ENCODE peak calls at places on chromosome 17, in six cellular contexts. U is OCI-LY7, V is ascending aorta, E is Panc1, I is neural crest cell, M is MM.1S. S is an unnamed sample.

GRCh38 chr17:55845385-55845784 is 94.5 kb downstream of the PCTP start:
- DNase-seq in U (no peak), V (no peak), E (no peak), I (peak), M (no peak), S (no peak)

GRCh38 chr17:29390856-29391631 is 881 bp downstream of the TAOK1 start:
- DNase-seq in U (peak), V (no peak), E (no peak), I (peak), M (no peak), S (peak)

GRCh38 chr17:19948100-19948943 is 29.3 kb downstream of the AKAP10 start:
- DNase-seq in U (no peak), V (no peak), E (no peak), I (no peak), M (no peak), S (no peak)

GRCh38 chr17:28145348-28145747 is 102.9 kb downstream of the NLK start:
- DNase-seq in U (no peak), V (no peak), E (no peak), I (no peak), M (no peak), S (peak)

GRCh38 chr17:29145289-29146058 is 34.7 kb downstream of the MYO18A start:
- DNase-seq in U (peak), V (no peak), E (no peak), I (peak), M (peak), S (peak)

GRCh38 chr17:67244621-67245072 is 349 bp downstream of the HELZ start:
- DNase-seq in U (no peak), V (no peak), E (no peak), I (peak), M (no peak), S (no peak)

GRCh38 chr17:6683081-6683684 is 30.0 kb downstream of the SLC13A5 start:
- DNase-seq in U (no peak), V (no peak), E (no peak), I (no peak), M (no peak), S (no peak)

GRCh38 chr17:34383225-34383615 is 20.2 kb upstream of the CCL1 start:
- DNase-seq in U (no peak), V (no peak), E (no peak), I (no peak), M (no peak), S (no peak)

GRCh38 chr17:27986805-27987684 is 55.4 kb upstream of the NLK start:
- DNase-seq in U (no peak), V (no peak), E (no peak), I (no peak), M (no peak), S (no peak)

GRCh38 chr17:72139213-72139612 is 18.4 kb downstream of the SOX9 start:
- DNase-seq in U (no peak), V (no peak), E (no peak), I (no peak), M (no peak), S (peak)

GRCh38 chr17:36602924-36603384 is 1.6 kb downstream of the MRM1 start:
- DNase-seq in U (peak), V (no peak), E (peak), I (peak), M (peak), S (peak)

GRCh38 chr17:7573324-7574080 is 5.9 kb upstream of the CD68 start:
- DNase-seq in U (peak), V (peak), E (no peak), I (peak), M (peak), S (peak)

GRCh38 chr17:30380106-30380420 is 1.3 kb downstream of the CPD start:
- DNase-seq in U (peak), V (no peak), E (no peak), I (no peak), M (no peak), S (peak)

GRCh38 chr17:42720996-42721583 is 23.8 kb downstream of the EZH1 start:
- DNase-seq in U (peak), V (no peak), E (no peak), I (peak), M (peak), S (peak)

GRCh38 chr17:57195790-57196460 is 60.4 kb upstream of the MSI2 start:
- DNase-seq in U (no peak), V (no peak), E (no peak), I (no peak), M (no peak), S (peak)

GRCh38 chr17:17341452-17341851 is 38.3 kb downstream of the NT5M start:
- DNase-seq in U (no peak), V (no peak), E (no peak), I (no peak), M (no peak), S (no peak)

GRCh38 chr17:81119223-81120148 is 45.8 kb upstream of the PVALEF start:
- DNase-seq in U (peak), V (peak), E (peak), I (peak), M (peak), S (peak)

GRCh38 chr17:48930435-48930873 is 14.2 kb downstream of the SNF8 start:
- DNase-seq in U (no peak), V (no peak), E (no peak), I (no peak), M (no peak), S (no peak)

GRCh38 chr17:13253746-13254410 is 236.1 kb upstream of the ELAC2 start:
- DNase-seq in U (no peak), V (no peak), E (no peak), I (no peak), M (no peak), S (no peak)

GRCh38 chr17:73297934-73298861 is 13.6 kb downstream of the CDC42EP4 start:
- DNase-seq in U (no peak), V (no peak), E (no peak), I (no peak), M (no peak), S (no peak)

GRCh38 chr17:43332211-43332610 is 66.6 kb upstream of the ARL4D start:
- DNase-seq in U (no peak), V (no peak), E (no peak), I (no peak), M (no peak), S (no peak)

GRCh38 chr17:28398280-28398981 is 7.6 kb downstream of the SLC46A1 start:
- DNase-seq in U (no peak), V (no peak), E (no peak), I (no peak), M (no peak), S (no peak)

GRCh38 chr17:49157784-49158183 is 25.2 kb downstream of the B4GALNT2 start:
- DNase-seq in U (no peak), V (no peak), E (no peak), I (no peak), M (no peak), S (no peak)

GRCh38 chr17:75594499-75595283 is 7.1 kb downstream of the MYO15B start:
- DNase-seq in U (peak), V (no peak), E (no peak), I (no peak), M (no peak), S (no peak)
- TF ChIP-seq CTCF in U (peak), V (no peak), E (no peak), I (no peak), M (peak), S (no peak)

DNA sequence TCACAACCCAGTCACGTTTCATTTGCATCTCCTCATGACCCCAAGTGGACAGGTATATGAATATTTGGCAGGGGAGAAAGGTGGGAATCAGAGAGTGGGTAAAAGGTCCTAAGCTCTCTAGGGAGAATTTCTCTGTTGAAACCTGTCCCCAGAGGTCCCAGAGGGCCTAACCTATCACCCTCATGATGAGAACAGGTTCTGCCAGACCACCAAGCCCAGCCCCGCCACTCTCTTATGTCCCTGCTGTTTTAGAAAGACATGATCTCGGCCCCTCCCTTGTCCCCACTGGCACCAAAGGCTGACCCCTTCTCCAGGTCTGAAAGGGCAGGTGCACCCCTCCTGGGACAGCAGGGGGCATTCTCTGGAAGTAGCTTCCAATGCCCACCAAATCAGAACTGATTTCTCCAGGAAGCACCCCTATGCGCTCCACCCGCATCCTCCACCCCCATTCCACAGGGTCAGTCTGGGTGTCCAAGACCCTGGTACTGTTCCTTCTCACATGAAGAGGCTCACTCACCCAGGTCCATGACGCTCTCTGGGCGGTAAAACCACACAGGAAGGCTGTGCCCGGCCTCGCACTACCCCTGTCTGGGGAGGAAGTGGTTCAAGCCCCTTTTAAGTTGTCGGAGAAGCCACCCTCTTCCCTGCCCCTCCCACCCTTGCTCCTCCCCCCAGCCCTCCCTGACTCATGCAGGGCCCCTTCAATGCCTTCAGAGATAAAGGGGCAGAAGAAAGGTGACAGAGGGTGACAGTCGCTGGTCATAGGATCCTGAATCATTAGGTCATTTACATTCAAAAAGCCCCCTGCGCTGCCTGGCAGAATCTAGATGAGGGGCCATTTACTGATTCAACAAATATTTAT is at the start of gene CCR7:
- DNase-seq in U (peak), V (no peak), E (no peak), I (no peak), M (no peak), S (no peak)
- TF ChIP-seq CTCF in U (peak), V (no peak), E (no peak), I (no peak), M (no peak), S (no peak)

GRCh38 chr17:2395258-2396170 is 5.3 kb downstream of the MNT start:
- DNase-seq in U (no peak), V (no peak), E (no peak), I (no peak), M (no peak), S (no peak)
- TF ChIP-seq CTCF in U (no peak), V (no peak), E (no peak), I (no peak), M (no peak), S (no peak)

GRCh38 chr17:628507-628941 is 86.1 kb downstream of the VPS53 start:
- DNase-seq in U (no peak), V (no peak), E (no peak), I (no peak), M (no peak), S (no peak)

GRCh38 chr17:624341-624860 is 90.2 kb downstream of the VPS53 start:
- DNase-seq in U (no peak), V (no peak), E (no peak), I (no peak), M (no peak), S (no peak)

GRCh38 chr17:623121-623520 is 91.5 kb downstream of the VPS53 start:
- DNase-seq in U (no peak), V (no peak), E (no peak), I (no peak), M (no peak), S (no peak)

GRCh38 chr17:628089-628488 is 86.5 kb downstream of the VPS53 start:
- DNase-seq in U (no peak), V (no peak), E (no peak), I (no peak), M (no peak), S (no peak)

GRCh38 chr17:627051-627450 is 87.6 kb downstream of the VPS53 start:
- DNase-seq in U (no peak), V (no peak), E (no peak), I (no peak), M (no peak), S (no peak)
- TF ChIP-seq CTCF in U (no peak), V (no peak), E (no peak), I (peak), M (no peak), S (no peak)

GRCh38 chr17:68953340-68953997 is 1.7 kb downstream of the ABCA8 start:
- DNase-seq in U (no peak), V (no peak), E (no peak), I (no peak), M (no peak), S (no peak)
- TF ChIP-seq CTCF in U (no peak), V (no peak), E (no peak), I (no peak), M (no peak), S (no peak)

GRCh38 chr17:64938925-64939474 is 19.7 kb upstream of the LRRC37A3 start:
- DNase-seq in U (peak), V (no peak), E (no peak), I (peak), M (peak), S (peak)
- TF ChIP-seq CTCF in U (peak), V (peak), E (peak), I (peak), M (peak), S (peak)

DNA sequence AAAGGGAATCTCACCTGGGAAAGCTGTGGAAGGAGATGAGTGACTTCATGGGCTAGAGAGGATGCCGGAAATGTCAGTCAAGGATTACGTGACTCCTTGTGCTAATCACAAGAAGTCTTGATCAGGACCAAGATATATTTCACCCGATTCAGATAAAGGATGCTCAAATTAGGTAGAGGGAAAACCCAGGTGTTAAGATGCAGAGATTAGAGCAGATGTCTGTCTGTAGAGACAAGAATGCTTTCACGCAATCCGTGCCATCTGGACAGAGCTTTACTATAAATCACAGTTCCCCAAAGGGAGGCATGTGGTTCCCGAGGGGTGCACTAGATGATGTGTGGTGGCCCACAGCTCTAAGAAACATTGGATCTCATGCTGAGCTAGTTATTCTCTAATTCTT is 9.7 kb upstream of the MAP3K14 start:
- DNase-seq in U (no peak), V (no peak), E (no peak), I (no peak), M (no peak), S (no peak)
- TF ChIP-seq CTCF in U (no peak), V (no peak), E (no peak), I (no peak), M (no peak), S (no peak)

GRCh38 chr17:4562000-4562969 is 1.9 kb upstream of the GGT6 start:
- DNase-seq in U (peak), V (no peak), E (no peak), I (no peak), M (peak), S (no peak)

GRCh38 chr17:4558311-4558972 is 1.9 kb downstream of the GGT6 start:
- DNase-seq in U (no peak), V (no peak), E (no peak), I (no peak), M (no peak), S (no peak)

GRCh38 chr17:4559139-4559791 is 1.1 kb downstream of the GGT6 start:
- DNase-seq in U (no peak), V (no peak), E (no peak), I (no peak), M (no peak), S (no peak)

GRCh38 chr17:4559851-4560820 is at the start of gene GGT6:
- DNase-seq in U (no peak), V (no peak), E (no peak), I (no peak), M (no peak), S (no peak)

DNA sequence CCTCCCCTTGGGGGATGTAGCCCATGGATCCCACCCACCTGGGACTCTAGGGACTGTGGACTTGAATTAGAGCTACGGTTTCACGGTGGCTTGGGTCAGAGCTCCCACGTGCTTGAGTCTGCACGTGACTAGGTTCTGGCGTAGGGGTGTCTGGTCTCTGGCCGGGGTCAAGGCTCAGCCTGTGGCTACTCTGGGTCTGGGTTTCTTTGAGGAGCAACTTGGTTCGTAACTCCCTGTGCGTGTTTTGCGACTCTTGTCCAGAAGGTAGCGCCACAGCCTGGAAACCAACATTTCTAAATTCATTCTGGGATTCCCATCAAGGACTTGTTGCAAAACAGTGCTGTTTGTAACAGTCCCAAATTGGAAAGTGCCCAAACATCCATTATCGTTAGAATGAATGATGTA is 462 bp upstream of the GGT6 start:
- DNase-seq in U (no peak), V (no peak), E (no peak), I (no peak), M (no peak), S (no peak)
- TF ChIP-seq CTCF in U (peak), V (no peak), E (no peak), I (no peak), M (no peak), S (no peak)

DNA sequence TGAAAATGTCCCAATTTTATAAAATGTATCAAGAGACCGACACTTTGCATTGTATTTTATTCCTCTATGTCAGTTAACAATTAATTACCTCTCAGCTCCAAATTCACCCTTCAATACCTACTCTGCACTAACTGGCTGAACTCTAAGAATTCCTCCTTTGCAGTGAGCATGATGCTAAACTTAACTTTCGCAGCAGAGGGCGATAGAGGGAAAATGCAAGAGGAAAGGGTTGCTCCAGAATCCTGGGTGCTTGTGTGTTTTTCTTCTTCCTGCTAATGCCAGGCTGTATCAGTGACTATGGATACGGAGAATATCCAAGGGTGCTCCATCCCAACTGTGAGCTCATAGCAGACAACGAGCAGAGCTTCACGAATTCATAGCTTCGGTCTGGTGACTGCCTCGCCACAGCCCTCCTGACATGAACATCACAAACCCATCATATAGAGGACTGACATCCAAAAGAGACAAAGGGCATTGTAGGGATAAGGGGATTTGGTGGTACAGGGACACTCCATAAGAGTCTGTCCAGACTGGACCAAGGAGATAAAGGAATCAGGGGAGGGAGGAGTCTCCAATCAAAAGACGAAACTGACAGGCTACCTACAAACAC is 172.9 kb downstream of the STX8 start:
- DNase-seq in U (peak), V (no peak), E (no peak), I (peak), M (peak), S (peak)
- TF ChIP-seq CTCF in U (peak), V (peak), E (peak), I (peak), M (peak), S (peak)

S was measured in MCF 10A.